ENCODE peak calls at places on chromosomes 16 and 17, in nine cellular contexts. K is T follicular helper cell, H is Daoy, G is coronary artery, U is EH, R is mesenteric fat pad, Y is mucosa of descending colon, P is substantia nigra, X is body of pancreas. S is an unnamed sample.

GRCh38 chr17:55152236-55152635 is 112.5 kb upstream of the HLF start:
- DNase-seq in P (no peak), K (no peak), G (no peak), Y (no peak), U (peak; percentile 10), R (no peak), H (no peak), X (no peak), S (peak; percentile 24)

GRCh38 chr16:1723450-1724147 is 17.6 kb downstream of the MAPK8IP3 start:
- DNase-seq in H (no peak), K (peak; percentile 36), R (no peak), Y (no peak), U (peak; percentile 53), G (no peak), X (peak; percentile 50), P (peak; percentile 45), S (no peak)

GRCh38 chr17:74646231-74646630 is 22.7 kb upstream of the CD300E start:
- DNase-seq in P (no peak), Y (no peak), R (no peak), G (no peak), H (peak; percentile 26), X (no peak), K (no peak), U (no peak), S (peak; percentile 15)

GRCh38 chr17:47704781-47705180 is 10.8 kb downstream of the TBKBP1 start:
- DNase-seq in R (no peak), X (no peak), G (no peak), H (no peak), Y (peak; percentile 11), K (no peak), U (no peak), P (no peak), S (no peak)

GRCh38 chr17:74776990-74777389 is 845 bp upstream of the NAT9 start:
- DNase-seq in K (no peak), H (no peak), U (no peak), X (no peak), P (no peak), R (no peak), Y (no peak), G (no peak), S (no peak)

GRCh38 chr16:81636298-81636960 is 142.7 kb upstream of the PLCG2 start:
- DNase-seq in K (no peak), U (no peak), G (no peak), X (no peak), P (no peak), R (no peak), H (no peak), Y (no peak), S (no peak)

GRCh38 chr17:74332763-74333220 is 6.8 kb downstream of the KIF19 start:
- DNase-seq in H (no peak), X (no peak), Y (no peak), U (no peak), G (no peak), K (no peak), P (no peak), R (no peak), S (no peak)

GRCh38 chr16:88306411-88306810 is 76.3 kb upstream of the ZNF469 start:
- DNase-seq in Y (peak; percentile 27), X (no peak), K (no peak), H (no peak), U (no peak), G (no peak), R (no peak), P (no peak), S (no peak)

GRCh38 chr16:72832640-72833039 is 215.3 kb downstream of the ZFHX3 start:
- DNase-seq in G (peak; percentile 89), Y (peak; percentile 72), U (peak; percentile 81), K (peak; percentile 28), P (peak; percentile 71), X (peak; percentile 75), H (peak; percentile 75), R (peak; percentile 94), S (peak; percentile 18)

GRCh38 chr17:4898351-4898750 is 985 bp upstream of the C17orf107 start:
- DNase-seq in K (no peak), P (no peak), X (peak; percentile 63), G (peak; percentile 74), Y (peak; percentile 47), H (no peak), U (no peak), R (no peak), S (no peak)

GRCh38 chr17:8606415-8606814 is 24.1 kb downstream of the MYH10 start:
- DNase-seq in X (no peak), H (no peak), Y (no peak), R (no peak), P (no peak), K (no peak), U (no peak), G (no peak), S (no peak)

GRCh38 chr17:38469875-38470274 is 41.6 kb downstream of the ARHGAP23 start:
- DNase-seq in U (peak; percentile 92), K (no peak), X (no peak), Y (no peak), G (no peak), R (no peak), P (peak; percentile 38), H (peak; percentile 52), S (no peak)

S was measured in foreskin keratinocyte.